ENCODE peak calls at places on chromosomes 16 and 17, in eight cellular contexts. N is globus pallidus, W is RWPE1, A is bronchial epithelial cell, T is ascending aorta, R is cardiac muscle cell, Q is EH, X is germinal center. V is an unnamed sample.

GRCh38 chr17:67759355-67760171 is 41.8 kb downstream of the NOL11 start:
- DNase-seq in A (no peak), T (no peak), X (peak), N (no peak), R (no peak), W (no peak), Q (peak), V (peak)

GRCh38 chr16:31501966-31502348 is 6.2 kb downstream of the RUSF1 start:
- DNase-seq in W (no peak), Q (no peak), T (no peak), A (no peak), X (no peak), N (no peak), R (no peak), V (no peak)

GRCh38 chr17:55527520-55528118 is 16.4 kb upstream of the SMIM36 start:
- DNase-seq in R (peak), Q (peak), A (peak), X (peak), T (no peak), W (peak), N (peak), V (peak)

GRCh38 chr16:51951668-51952298 is 595.2 kb downstream of the TOX3 start:
- DNase-seq in W (no peak), X (no peak), N (no peak), Q (no peak), R (peak), T (no peak), A (no peak), V (no peak)

GRCh38 chr16:81513204-81514040 is 68.8 kb downstream of the CMIP start:
- DNase-seq in N (no peak), R (peak), X (no peak), A (no peak), T (no peak), Q (peak), W (no peak), V (peak)

GRCh38 chr16:30068750-30069574 is 3.4 kb downstream of the ALDOA start:
- DNase-seq in W (no peak), R (peak), Q (peak), X (peak), A (peak), N (no peak), T (no peak), V (no peak)

GRCh38 chr16:12078405-12079245 is 102.1 kb downstream of the SNX29 start:
- DNase-seq in Q (no peak), A (no peak), R (no peak), X (no peak), W (no peak), T (peak), N (no peak), V (no peak)

GRCh38 chr17:18379246-18380146 is 1.9 kb downstream of the EVPLL start:
- DNase-seq in T (no peak), R (no peak), A (no peak), Q (no peak), N (no peak), W (no peak), X (peak), V (no peak)

GRCh38 chr16:71441348-71441781 is 489 bp downstream of the TLE7 start:
- DNase-seq in R (no peak), W (no peak), N (no peak), X (peak), Q (no peak), A (no peak), T (no peak), V (no peak)

GRCh38 chr17:36148559-36149295 is 27.7 kb downstream of the TBC1D3B start:
- DNase-seq in T (peak), A (peak), R (peak), N (peak), Q (peak), W (peak), X (peak), V (peak)

GRCh38 chr16:78324649-78325274 is 225.3 kb downstream of the WWOX start:
- DNase-seq in N (no peak), W (no peak), X (no peak), T (no peak), R (peak), A (no peak), Q (no peak), V (peak)

GRCh38 chr16:89346869-89347268 is 129.4 kb downstream of the ZNF778 start:
- DNase-seq in Q (no peak), T (no peak), A (no peak), W (no peak), R (no peak), X (no peak), N (no peak), V (no peak)

GRCh38 chr16:73058616-73059409 is 10.9 kb upstream of the ZFHX3 start:
- DNase-seq in A (peak), Q (peak), W (no peak), N (no peak), R (peak), X (peak), T (no peak), V (peak)

GRCh38 chr17:32429598-32429997 is 14.7 kb upstream of the PSMD11 start:
- DNase-seq in N (no peak), W (no peak), X (no peak), Q (no peak), R (no peak), A (no peak), T (no peak), V (no peak)

GRCh38 chr17:66322764-66323163 is 20.4 kb downstream of the PRKCA start:
- DNase-seq in T (no peak), R (no peak), W (no peak), A (no peak), X (no peak), Q (peak), N (no peak), V (peak)

GRCh38 chr17:41666708-41667279 is 21.9 kb upstream of the EIF1 start:
- DNase-seq in X (peak), Q (peak), A (no peak), T (peak), N (peak), R (peak), W (peak), V (peak)

V was measured in AG10803.